ENCODE peak calls at places on chromosomes 2 and 18, in eight cellular contexts. T, B, D, O, V, N, G and H are unnamed samples.

GRCh38 chr18:53254265-53254664 is 914.3 kb downstream of the DCC start:
- DNase-seq in D (no peak), G (no peak), N (no peak), V (no peak), O (no peak), B (no peak), T (no peak), H (no peak)

GRCh38 chr2:69890881-69891280 is 2.9 kb upstream of the SNRNP27 start:
- DNase-seq in V (no peak), O (no peak), N (no peak), D (no peak), B (no peak), G (no peak), T (no peak), H (no peak)

GRCh38 chr2:46984642-46985476 is 69.3 kb upstream of the MCFD2 start:
- DNase-seq in D (peak), G (peak), O (peak), B (no peak), N (peak), V (peak), T (peak), H (no peak)

GRCh38 chr2:190996338-190996946 is 17.5 kb downstream of the STAT1 start:
- DNase-seq in O (no peak), B (peak), V (no peak), G (no peak), D (peak), N (no peak), T (peak), H (no peak)

GRCh38 chr2:147773479-147773878 is 71.3 kb upstream of the ACVR2A start:
- DNase-seq in N (no peak), D (no peak), V (no peak), G (no peak), T (no peak), B (no peak), O (no peak), H (no peak)

GRCh38 chr2:197236816-197237215 is 73.8 kb downstream of the ANKRD44 start:
- DNase-seq in D (no peak), V (no peak), T (no peak), O (no peak), B (no peak), G (no peak), N (no peak), H (no peak)

GRCh38 chr2:210250577-210250976 is 25.3 kb upstream of the ACADL start:
- DNase-seq in D (no peak), G (no peak), T (no peak), V (no peak), N (no peak), B (no peak), O (no peak), H (no peak)

GRCh38 chr2:102522169-102522568 is 49.1 kb downstream of the SLC9A4 start:
- DNase-seq in N (no peak), D (no peak), T (no peak), G (no peak), V (no peak), O (no peak), B (no peak), H (no peak)

GRCh38 chr2:25955036-25955435 is 27.3 kb downstream of the KIF3C start:
- DNase-seq in N (no peak), O (no peak), B (no peak), T (no peak), D (no peak), V (no peak), G (no peak), H (no peak)

GRCh38 chr2:230829293-230829692 is 35.4 kb upstream of the ITM2C start:
- DNase-seq in N (no peak), G (no peak), T (no peak), B (no peak), O (no peak), D (no peak), V (no peak), H (peak)

GRCh38 chr18:27843783-27844415 is 333.0 kb downstream of the CDH2 start:
- DNase-seq in O (no peak), G (no peak), N (no peak), T (no peak), B (no peak), D (no peak), V (no peak), H (no peak)

GRCh38 chr18:2908166-2908945 is 61.5 kb downstream of the EMILIN2 start:
- DNase-seq in N (no peak), O (no peak), G (no peak), D (no peak), V (peak), B (no peak), T (no peak), H (peak)
- TF ChIP-seq POLR2A in N (no peak), O (no peak), G (no peak), D (no peak), V (no peak), B (no peak), T (no peak), H (no peak)

GRCh38 chr18:11146238-11146946 is 3.0 kb downstream of the PIEZO2 start:
- DNase-seq in O (no peak), D (peak), V (no peak), N (peak), G (no peak), T (no peak), B (no peak), H (peak)
- TF ChIP-seq POLR2A in O (no peak), D (no peak), V (no peak), N (no peak), G (no peak), T (no peak), B (peak), H (no peak)

GRCh38 chr2:120737802-120738516 is 2.3 kb downstream of the GLI2 start:
- DNase-seq in D (peak), N (no peak), B (no peak), G (no peak), V (peak), T (peak), O (no peak), H (peak)

GRCh38 chr2:120734930-120735611 is 597 bp upstream of the GLI2 start:
- DNase-seq in T (peak), G (no peak), D (no peak), O (no peak), B (no peak), V (peak), N (no peak), H (peak)

GRCh38 chr2:120736955-120737801 is 1.5 kb downstream of the GLI2 start:
- DNase-seq in G (peak), N (no peak), O (peak), B (no peak), D (no peak), V (peak), T (peak), H (peak)

GRCh38 chr2:120736202-120736954 is 710 bp downstream of the GLI2 start:
- DNase-seq in T (peak), B (no peak), N (no peak), O (peak), G (no peak), D (no peak), V (peak), H (peak)

GRCh38 chr2:120735750-120736170 is at the start of gene GLI2:
- DNase-seq in O (peak), T (peak), D (peak), N (peak), B (peak), G (peak), V (peak), H (peak)
- TF ChIP-seq POLR2A in O (peak), T (no peak), D (no peak), N (no peak), B (no peak), G (no peak), V (no peak), H (no peak)

DNA sequence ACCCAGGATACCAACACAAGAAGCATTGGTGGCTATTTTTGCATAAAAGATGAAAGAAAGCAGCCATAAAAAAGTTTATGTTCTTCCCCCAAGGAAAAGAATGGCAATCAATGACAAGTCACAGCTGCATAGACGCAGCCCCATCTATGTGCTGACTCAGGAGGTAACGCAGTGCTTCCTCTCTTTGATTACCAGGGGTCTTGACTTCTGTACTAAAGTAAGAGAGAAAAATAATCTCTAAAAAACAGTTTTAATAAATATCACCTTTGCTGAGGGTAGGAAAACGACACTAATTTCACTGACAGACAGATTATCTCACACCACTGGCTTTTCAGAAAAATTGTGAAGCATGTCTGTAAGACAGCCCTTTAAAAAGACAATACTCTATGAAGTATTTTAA is 33.9 kb upstream of the EVA1A start:
- DNase-seq in N (no peak), B (no peak), D (no peak), T (no peak), O (no peak), G (no peak), V (no peak), H (no peak)
- TF ChIP-seq POLR2A in N (no peak), B (no peak), D (no peak), T (no peak), O (no peak), G (no peak), V (no peak), H (no peak)

GRCh38 chr18:2302628-2303516 is 268.4 kb downstream of the METTL4 start:
- DNase-seq in B (no peak), G (no peak), V (no peak), O (no peak), N (no peak), T (no peak), D (no peak), H (no peak)
- TF ChIP-seq POLR2A in B (no peak), G (no peak), V (no peak), O (no peak), N (no peak), T (no peak), D (no peak), H (no peak)

DNA sequence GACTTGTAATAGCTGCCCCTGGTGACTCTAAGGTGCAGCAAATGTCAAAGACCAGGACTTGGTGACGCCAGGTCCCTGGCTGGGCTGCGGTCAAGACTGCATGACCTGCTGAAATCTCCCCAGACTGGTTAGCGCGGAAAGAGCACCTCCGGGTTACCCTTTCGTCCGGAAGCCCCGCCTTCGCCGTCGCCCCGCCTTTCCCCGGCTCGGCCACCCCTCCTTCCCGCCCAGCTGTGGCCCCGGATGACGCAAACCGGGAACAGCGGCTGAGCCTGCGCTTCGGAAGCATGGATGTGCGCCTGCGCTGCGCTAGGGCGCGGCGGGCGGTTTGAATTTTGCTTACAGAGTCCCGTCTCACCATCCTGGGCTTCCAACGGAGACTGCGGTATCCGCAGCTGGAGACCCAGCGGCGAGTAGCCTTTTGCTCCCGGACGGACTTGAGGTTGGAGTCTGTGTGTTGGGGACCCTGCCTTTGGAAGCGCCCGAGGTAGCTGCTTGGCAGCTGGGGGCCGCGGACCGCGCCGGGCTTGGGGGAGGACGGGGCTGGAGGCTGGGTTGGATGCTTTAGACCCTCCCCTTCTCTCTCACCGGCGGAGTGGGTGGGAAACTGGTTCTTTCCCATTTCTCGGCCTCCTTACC is at the start of gene SKA1:
- DNase-seq in V (peak), N (peak), D (peak), O (peak), T (peak), G (peak), B (peak), H (peak)
- TF ChIP-seq POLR2A in V (peak), N (peak), D (peak), O (peak), T (no peak), G (no peak), B (peak), H (no peak)

DNA sequence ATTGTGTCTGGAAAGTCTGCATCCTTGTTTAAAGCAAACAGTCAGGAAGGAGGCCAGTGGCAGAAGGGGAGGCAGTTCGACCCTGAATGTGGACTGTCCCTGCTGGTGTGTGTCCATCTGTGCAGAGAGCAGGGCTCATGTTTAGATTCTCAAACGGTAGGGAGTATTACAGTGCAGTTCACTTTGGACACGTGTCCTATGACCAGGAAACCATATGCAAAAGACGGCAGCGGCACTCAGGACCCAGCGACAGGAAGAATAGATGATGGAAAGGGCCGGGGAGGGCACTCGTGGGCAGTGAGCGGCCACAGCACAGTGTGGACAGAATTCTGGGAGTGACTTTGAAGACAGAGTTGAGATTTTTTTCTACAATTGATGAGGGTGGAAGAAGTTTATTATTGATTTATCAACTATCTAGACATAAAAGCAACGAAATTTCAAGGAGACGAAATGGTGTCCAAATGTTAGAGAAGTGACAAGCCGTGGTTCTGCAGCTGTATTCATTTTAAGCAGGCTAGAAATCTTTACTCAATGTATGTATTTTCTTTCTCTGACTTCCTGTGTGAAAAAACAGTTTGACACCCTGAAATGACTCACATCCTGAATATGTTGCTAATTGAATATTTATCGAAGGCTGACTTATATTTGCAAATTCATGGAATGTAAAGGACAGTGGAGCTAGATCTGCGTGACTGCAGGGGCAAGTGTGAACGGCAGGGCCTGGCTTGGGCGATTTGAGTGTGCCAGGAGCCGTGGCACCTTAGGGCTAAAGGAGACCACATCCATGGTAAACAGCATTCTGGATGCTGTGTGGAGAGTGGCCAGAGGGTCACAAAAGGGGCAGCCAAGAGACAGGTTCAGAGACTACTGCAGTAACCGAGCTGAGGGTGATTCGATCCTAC is 214.2 kb downstream of the PTGR3 start:
- DNase-seq in V (peak), G (no peak), B (no peak), D (no peak), O (no peak), T (no peak), N (no peak), H (no peak)
- TF ChIP-seq POLR2A in V (no peak), G (no peak), B (no peak), D (no peak), O (no peak), T (no peak), N (peak), H (no peak)

DNA sequence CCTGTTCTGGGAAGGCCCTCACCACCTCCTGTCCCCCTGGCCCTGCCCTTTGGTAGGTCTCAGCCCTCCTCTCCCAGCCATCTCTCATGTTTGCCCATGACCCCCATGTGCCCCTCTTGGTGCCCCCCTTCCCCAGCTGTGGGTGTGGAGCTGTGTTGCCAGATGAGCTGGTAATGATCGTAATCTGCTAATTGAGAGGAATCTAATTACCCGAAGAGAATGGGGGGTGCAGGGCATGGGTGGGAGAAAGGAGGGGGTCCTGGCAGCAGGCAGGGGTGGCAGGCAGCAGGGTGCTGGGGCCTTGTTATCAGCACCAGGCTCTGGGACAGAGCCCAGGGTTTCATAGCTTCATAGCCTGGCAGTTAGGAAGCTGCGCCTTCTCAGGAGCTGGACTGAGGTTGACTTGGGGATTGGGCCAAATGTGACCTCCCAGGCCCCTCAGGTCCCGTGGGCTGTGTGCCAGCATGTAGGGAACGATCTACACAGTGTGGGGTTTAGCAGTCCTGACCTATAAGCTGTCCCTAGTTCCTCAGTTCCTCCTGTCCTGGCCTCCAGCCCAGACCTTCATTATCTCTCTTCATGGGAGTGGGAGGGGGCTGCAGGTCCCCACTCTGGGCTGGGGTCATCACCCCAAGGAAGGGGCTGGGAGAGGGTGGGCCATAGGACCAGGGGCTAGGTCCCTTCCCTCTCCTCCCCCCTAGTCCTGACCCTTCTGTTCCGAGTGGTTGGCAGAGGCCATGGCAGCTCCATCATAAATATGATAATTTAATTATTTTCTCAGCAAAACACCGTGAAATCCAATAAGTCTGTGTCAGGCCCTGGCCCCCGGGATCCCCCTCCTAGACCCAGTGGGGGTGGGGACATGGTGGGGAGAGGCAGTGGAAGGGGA is 6.5 kb upstream of the ASIC4 start:
- DNase-seq in V (no peak), O (no peak), T (no peak), G (no peak), B (no peak), N (no peak), D (no peak), H (no peak)
- TF ChIP-seq POLR2A in V (no peak), O (no peak), T (no peak), G (no peak), B (no peak), N (no peak), D (no peak), H (no peak)